ENCODE peak calls at places on chromosomes 4 and X, in four cellular contexts. P is activated CD4-positive, alpha-beta T cell treated with anti-CD3 and anti-CD28 coated beads for 48 hours; D is NCI-H1930; Y is midbrain. A is an unnamed sample.

GRCh38 chrX:6266041-6266440 is 37.4 kb upstream of the NLGN4X start:
- DNase-seq in P (no peak), D (no peak), Y (no peak), A (no peak)

GRCh38 chr4:130738233-130738632 is 1642.3 kb downstream of the C4orf33 start:
- DNase-seq in P (no peak), D (no peak), Y (no peak), A (no peak)

GRCh38 chr4:33088713-33089112 is 2368.5 kb downstream of the PCDH7 start:
- DNase-seq in P (no peak), D (no peak), Y (no peak), A (no peak)

GRCh38 chrX:71439898-71440297 is 73.7 kb downstream of the TAF1 start:
- DNase-seq in P (no peak), D (no peak), Y (no peak), A (no peak)

GRCh38 chrX:3176439-3176820 is 135.2 kb downstream of the ARSF start:
- DNase-seq in P (no peak), D (no peak), Y (no peak), A (no peak)

GRCh38 chr4:1783970-1784369 is 9.1 kb upstream of the FGFR3 start:
- DNase-seq in P (no peak), D (no peak), Y (no peak), A (no peak)

GRCh38 chr4:186724048-186724860 is 598 bp upstream of the FAT1 start:
- DNase-seq in P (peak; percentile 7), D (peak; percentile 38), Y (peak; percentile 66), A (peak; percentile 58)

GRCh38 chr4:2320746-2321145 is 58.8 kb upstream of the MXD4 start:
- DNase-seq in P (no peak), D (no peak), Y (no peak), A (no peak)

GRCh38 chr4:11702886-11703555 is 274.3 kb upstream of the HS3ST1 start:
- DNase-seq in P (no peak), D (no peak), Y (no peak), A (no peak)

GRCh38 chrX:124829930-124830329 is 483.6 kb downstream of the SH2D1A start:
- DNase-seq in P (peak; percentile 2), D (no peak), Y (no peak), A (peak; percentile 49)

GRCh38 chr4:73885570-73886230 is 16.5 kb downstream of the CXCL1 start:
- DNase-seq in P (no peak), D (no peak), Y (no peak), A (no peak)

GRCh38 chrX:155998761-155999510 is 1.4 kb downstream of the IL9R start:
- DNase-seq in P (no peak), D (no peak), Y (no peak), A (no peak)

GRCh38 chr4:78068481-78068880 is 11.4 kb downstream of the FRAS1 start:
- DNase-seq in P (no peak), D (no peak), Y (no peak), A (no peak)

GRCh38 chr4:166941629-166942028 is 292.7 kb downstream of the SPOCK3 start:
- DNase-seq in P (peak; percentile 20), D (no peak), Y (no peak), A (no peak)

GRCh38 chr4:37999000-37999745 is 39.0 kb downstream of the PTTG2 start:
- DNase-seq in P (no peak), D (no peak), Y (no peak), A (peak; percentile 85)

GRCh38 chr4:88758264-88758663 is 60.6 kb upstream of the NAP1L5 start:
- DNase-seq in P (no peak), D (no peak), Y (no peak), A (no peak)

GRCh38 chr4:169033660-169034059 is 23.6 kb upstream of the CBR4 start:
- DNase-seq in P (no peak), D (no peak), Y (no peak), A (peak; percentile 88)

GRCh38 chrX:72305286-72306084 is at the start of gene CITED1:
- DNase-seq in P (peak; percentile 12), D (no peak), Y (no peak), A (peak; percentile 75)

GRCh38 chrX:110414273-110414672 is 55.6 kb downstream of the RTL9 start:
- DNase-seq in P (no peak), D (no peak), Y (no peak), A (no peak)

GRCh38 chr4:114773341-114773740 is 174.7 kb downstream of the UGT8 start:
- DNase-seq in P (no peak), D (no peak), Y (no peak), A (peak; percentile 42)

GRCh38 chrX:9278475-9279270 is 186.2 kb upstream of the TBL1X start:
- DNase-seq in P (no peak), D (no peak), Y (no peak), A (no peak)

GRCh38 chrX:136193771-136194170 is 46.4 kb downstream of the FHL1 start:
- DNase-seq in P (no peak), D (no peak), Y (no peak), A (no peak)

GRCh38 chr4:39996811-39997210 is 19.1 kb upstream of the PDS5A start:
- DNase-seq in P (no peak), D (no peak), Y (no peak), A (no peak)

GRCh38 chrX:71514367-71515038 is 18.4 kb upstream of the OGT start:
- DNase-seq in P (peak; percentile 31), D (no peak), Y (no peak), A (no peak)

GRCh38 chr4:26204911-26205368 is 115.9 kb upstream of the RBPJ start:
- DNase-seq in P (no peak), D (no peak), Y (peak; percentile 39), A (peak; percentile 13)

GRCh38 chr4:163048447-163048846 is 118.2 kb downstream of the NAF1 start:
- DNase-seq in P (peak; percentile 20), D (no peak), Y (no peak), A (peak; percentile 67)

GRCh38 chr4:1463088-1463926 is 57.1 kb upstream of the NKX1-1 start:
- DNase-seq in P (no peak), D (no peak), Y (no peak), A (no peak)

GRCh38 chr4:146095091-146095690 is 80.3 kb upstream of the LSM6 start:
- DNase-seq in P (peak; percentile 35), D (peak; percentile 9), Y (peak; percentile 49), A (peak; percentile 65)

GRCh38 chrX:20412871-20413486 is 146.3 kb upstream of the RPS6KA3 start:
- DNase-seq in P (peak; percentile 27), D (no peak), Y (no peak), A (no peak)

GRCh38 chr4:122576261-122577188 is 44.3 kb downstream of the IL21 start:
- DNase-seq in P (peak; percentile 46), D (peak; percentile 27), Y (peak; percentile 74), A (peak; percentile 34)

GRCh38 chrX:139932077-139932900 is 564 bp downstream of the ATP11C start:
- DNase-seq in P (peak; percentile 45), D (peak; percentile 45), Y (peak; percentile 6), A (peak; percentile 70)

GRCh38 chrX:111955916-111956315 is 79.9 kb downstream of the TRPC5OS start:
- DNase-seq in P (no peak), D (no peak), Y (no peak), A (peak; percentile 70)

GRCh38 chr4:168794092-168794707 is 215.9 kb downstream of the CBR4 start:
- DNase-seq in P (no peak), D (no peak), Y (no peak), A (no peak)

GRCh38 chrX:19954707-19955106 is 36.2 kb downstream of the BCLAF3 start:
- DNase-seq in P (no peak), D (no peak), Y (no peak), A (no peak)

GRCh38 chr4:687048-687974 is 1.6 kb downstream of the SLC49A3 start:
- DNase-seq in P (no peak), D (no peak), Y (no peak), A (no peak)

GRCh38 chrX:40169193-40170086 is 71.7 kb upstream of the BCOR start:
- DNase-seq in P (peak; percentile 85), D (peak; percentile 4), Y (no peak), A (peak; percentile 86)

GRCh38 chr4:142274137-142274536 is 572.0 kb downstream of the INPP4B start:
- DNase-seq in P (no peak), D (no peak), Y (no peak), A (no peak)

GRCh38 chr4:14809203-14809602 is 193.1 kb upstream of the CPEB2 start:
- DNase-seq in P (no peak), D (no peak), Y (no peak), A (peak; percentile 9)

GRCh38 chr4:75940692-75941253 is at the start of gene NAAA:
- DNase-seq in P (peak; percentile 83), D (peak; percentile 55), Y (peak; percentile 37), A (peak; percentile 69)

GRCh38 chr4:55458164-55458563 is 62.4 kb downstream of the TMEM165 start:
- DNase-seq in P (no peak), D (no peak), Y (no peak), A (no peak)